ENCODE peak calls at places on chromosomes 12 and 14, in six cellular contexts. R is lung microvascular endothelial cell; U is hypothalamus; I is GF-D8; E is NCI-H1105; F is activated CD4-positive, alpha-beta T cell treated with anti-CD3 and anti-CD28 coated beads, Interleukin-2, amount 10 ng/mL, durations not matched to agents 7 days and 5 days. H is an unnamed sample.

GRCh38 chr12:1838994-1839365 is 18.6 kb downstream of the LRTM2 start:
- DNase-seq in R (no peak), F (no peak), U (no peak), E (no peak), I (no peak), H (no peak)

GRCh38 chr12:49666176-49666575 is 41.0 kb downstream of the FMNL3 start:
- DNase-seq in U (no peak), F (no peak), I (no peak), E (no peak), R (no peak), H (no peak)

GRCh38 chr12:117685115-117685926 is 283.5 kb downstream of the KSR2 start:
- DNase-seq in F (no peak), E (no peak), I (no peak), U (no peak), R (peak; percentile 97), H (peak; percentile 57)

GRCh38 chr12:101959607-101960006 is 82.2 kb downstream of the DRAM1 start:
- DNase-seq in I (no peak), R (no peak), U (no peak), E (no peak), F (no peak), H (no peak)

GRCh38 chr12:58424735-58425379 is 483.5 kb downstream of the ATP23 start:
- DNase-seq in I (no peak), U (no peak), R (no peak), F (no peak), E (no peak), H (no peak)

GRCh38 chr12:132003846-132004245 is 54.1 kb downstream of the EP400 start:
- DNase-seq in U (no peak), R (peak; percentile 85), I (no peak), F (no peak), E (no peak), H (no peak)

GRCh38 chr12:131783915-131784541 is 44.2 kb upstream of the MMP17 start:
- DNase-seq in U (no peak), R (peak; percentile 85), E (no peak), I (no peak), F (no peak), H (no peak)

GRCh38 chr14:85991156-85991555 is 461.2 kb downstream of the FLRT2 start:
- DNase-seq in I (no peak), F (no peak), R (no peak), E (no peak), U (no peak), H (no peak)